ENCODE peak calls at places on chromosome 21, in ten cellular contexts. T is A549, F is aorta, I is uterus, V is AG04450, D is colonic mucosa, J is body of pancreas, H is pancreas, Q is tibial artery, M is left lung. G is an unnamed sample.

GRCh38 chr21:24045775-24046215 is 1561.5 kb downstream of the MRPL39 start:
- DNase-seq in T (peak), F (peak), I (peak), V (peak), D (peak), J (peak), H (peak), Q (peak), M (peak), G (peak)

GRCh38 chr21:25313891-25314646 is 293.2 kb downstream of the MRPL39 start:
- DNase-seq in T (no peak), F (no peak), I (no peak), V (peak), D (no peak), J (no peak), H (no peak), Q (no peak), M (no peak), G (no peak)

GRCh38 chr21:14070968-14071367 is 139.8 kb downstream of the LIPI start:
- DNase-seq in T (no peak), F (no peak), I (no peak), V (no peak), D (no peak), J (no peak), H (no peak), Q (peak), M (no peak), G (no peak)

GRCh38 chr21:35399002-35399401 is 349.9 kb upstream of the RUNX1 start:
- DNase-seq in T (no peak), F (no peak), I (no peak), V (no peak), D (no peak), J (no peak), H (no peak), Q (no peak), M (no peak), G (no peak)

GRCh38 chr21:32256226-32256625 is 22.6 kb downstream of the MIS18A start:
- DNase-seq in T (no peak), F (no peak), I (no peak), V (no peak), D (no peak), J (no peak), H (no peak), Q (no peak), M (no peak), G (no peak)

GRCh38 chr21:33931799-33932390 is 16.3 kb upstream of the ATP5PO start:
- DNase-seq in T (no peak), F (no peak), I (no peak), V (no peak), D (no peak), J (no peak), H (no peak), Q (no peak), M (no peak), G (peak)

GRCh38 chr21:32562426-32562825 is 22.9 kb downstream of the TCP10L start:
- DNase-seq in T (no peak), F (peak), I (peak), V (no peak), D (no peak), J (peak), H (no peak), Q (no peak), M (no peak), G (no peak)

GRCh38 chr21:34534522-34534921 is 22.5 kb upstream of the KCNE1 start:
- DNase-seq in T (no peak), F (no peak), I (no peak), V (no peak), D (no peak), J (no peak), H (no peak), Q (no peak), M (no peak), G (no peak)

GRCh38 chr21:34889537-34890257 is 159.4 kb downstream of the RUNX1 start:
- DNase-seq in T (peak), F (peak), I (peak), V (no peak), D (peak), J (peak), H (peak), Q (peak), M (peak), G (peak)

GRCh38 chr21:30408782-30409494 is 13.1 kb downstream of the KRTAP13-1 start:
- DNase-seq in T (peak), F (no peak), I (no peak), V (no peak), D (peak), J (peak), H (peak), Q (no peak), M (peak), G (peak)

GRCh38 chr21:31180256-31181088 is 142.2 kb upstream of the KRTAP19-8 start:
- DNase-seq in T (peak), F (no peak), I (no peak), V (no peak), D (no peak), J (peak), H (no peak), Q (no peak), M (no peak), G (peak)

GRCh38 chr21:35506352-35506751 is 457.2 kb upstream of the RUNX1 start:
- DNase-seq in T (no peak), F (no peak), I (no peak), V (no peak), D (no peak), J (peak), H (no peak), Q (no peak), M (no peak), G (no peak)

GRCh38 chr21:26961704-26962103 is 5.2 kb downstream of the ADAMTS5 start:
- DNase-seq in T (no peak), F (no peak), I (peak), V (no peak), D (peak), J (peak), H (no peak), Q (no peak), M (no peak), G (no peak)

GRCh38 chr21:23837564-23837963 is 1769.7 kb downstream of the MRPL39 start:
- DNase-seq in T (no peak), F (no peak), I (no peak), V (no peak), D (no peak), J (no peak), H (no peak), Q (no peak), M (no peak), G (no peak)

GRCh38 chr21:26140185-26140584 is 30.4 kb downstream of the APP start:
- DNase-seq in T (peak), F (peak), I (peak), V (peak), D (peak), J (peak), H (no peak), Q (peak), M (peak), G (no peak)

GRCh38 chr21:28068455-28069358 is 924.0 kb downstream of the LTN1 start:
- DNase-seq in T (peak), F (no peak), I (no peak), V (no peak), D (no peak), J (no peak), H (no peak), Q (no peak), M (no peak), G (no peak)

GRCh38 chr21:45570826-45571601 is 28.8 kb upstream of the SLC19A1 start:
- DNase-seq in T (no peak), F (no peak), I (peak), V (no peak), D (no peak), J (no peak), H (no peak), Q (peak), M (no peak), G (no peak)

GRCh38 chr21:33157303-33157702 is 72.4 kb upstream of the IFNAR2 start:
- DNase-seq in T (no peak), F (no peak), I (no peak), V (no peak), D (no peak), J (no peak), H (no peak), Q (no peak), M (no peak), G (peak)

GRCh38 chr21:18493420-18493819 is 89.8 kb upstream of the TMPRSS15 start:
- DNase-seq in T (no peak), F (no peak), I (no peak), V (no peak), D (no peak), J (no peak), H (no peak), Q (no peak), M (no peak), G (no peak)

DNA sequence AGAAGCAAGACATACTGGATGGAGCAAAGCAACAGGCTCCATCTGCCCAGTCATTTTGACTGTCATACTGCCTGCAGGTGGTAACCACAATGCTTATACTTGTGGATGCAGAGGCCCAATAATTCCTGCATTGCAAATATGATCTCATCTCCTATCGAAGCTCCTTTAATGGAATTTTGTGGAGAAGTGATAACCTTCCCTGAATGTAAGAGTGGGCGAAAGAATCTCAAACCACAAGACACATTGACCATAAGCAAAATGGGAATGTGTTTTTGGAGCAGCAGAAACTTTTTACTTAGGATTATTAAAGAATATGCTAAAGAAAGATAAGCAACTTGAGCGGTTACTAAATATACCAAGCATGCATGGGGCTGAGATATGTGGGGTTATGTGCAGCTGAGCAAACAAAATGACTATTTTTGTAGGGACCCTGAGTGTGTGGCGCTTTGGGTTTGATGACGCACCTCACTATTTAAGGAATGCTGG is 77.4 kb upstream of the BACH1 start:
- DNase-seq in T (no peak), F (no peak), I (no peak), V (peak), D (no peak), J (peak), H (peak), Q (no peak), M (no peak), G (no peak)
- H3K27ac ChIP-seq in T (no peak), F (no peak), I (no peak), V (peak), D (no peak), J (peak), H (no peak), Q (no peak), M (no peak), G (no peak)

GRCh38 chr21:43734131-43734634 is 15.3 kb downstream of the PDXK start:
- DNase-seq in T (no peak), F (peak), I (no peak), V (no peak), D (peak), J (peak), H (peak), Q (no peak), M (no peak), G (no peak)

GRCh38 chr21:43736224-43736883 is 17.4 kb downstream of the PDXK start:
- DNase-seq in T (no peak), F (no peak), I (no peak), V (no peak), D (no peak), J (no peak), H (no peak), Q (no peak), M (no peak), G (no peak)

GRCh38 chr21:43735236-43736091 is 16.5 kb downstream of the PDXK start:
- DNase-seq in T (no peak), F (peak), I (no peak), V (no peak), D (no peak), J (no peak), H (no peak), Q (no peak), M (peak), G (no peak)

GRCh38 chr21:43733529-43734071 is 14.7 kb downstream of the PDXK start:
- DNase-seq in T (no peak), F (peak), I (no peak), V (no peak), D (peak), J (no peak), H (no peak), Q (no peak), M (peak), G (no peak)

DNA sequence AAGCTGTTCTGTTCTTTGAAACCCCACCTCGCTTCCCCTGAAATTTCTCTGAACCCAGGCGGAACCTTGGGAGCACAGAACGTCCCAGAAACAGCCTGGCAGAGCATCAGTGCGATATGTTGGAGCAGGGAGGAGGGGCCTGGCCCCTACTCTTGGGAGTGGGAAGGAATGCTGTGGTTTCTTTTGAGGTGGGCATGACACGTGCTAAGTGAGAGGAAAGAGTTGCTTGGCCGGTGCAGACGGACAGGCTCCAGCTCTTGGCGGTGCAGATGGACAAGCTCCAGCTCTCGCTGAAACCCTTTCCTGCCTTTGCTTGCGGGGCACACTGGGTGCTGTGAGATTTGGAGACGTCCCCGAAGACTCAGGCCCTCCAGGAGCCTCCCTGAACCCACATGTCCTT is 15.9 kb downstream of the PDXK start:
- DNase-seq in T (no peak), F (peak), I (no peak), V (no peak), D (no peak), J (no peak), H (no peak), Q (no peak), M (peak), G (no peak)
- H3K27ac ChIP-seq in T (peak), F (peak), I (no peak), V (peak), D (peak), J (peak), H (no peak), Q (peak), M (peak), G (no peak)

DNA sequence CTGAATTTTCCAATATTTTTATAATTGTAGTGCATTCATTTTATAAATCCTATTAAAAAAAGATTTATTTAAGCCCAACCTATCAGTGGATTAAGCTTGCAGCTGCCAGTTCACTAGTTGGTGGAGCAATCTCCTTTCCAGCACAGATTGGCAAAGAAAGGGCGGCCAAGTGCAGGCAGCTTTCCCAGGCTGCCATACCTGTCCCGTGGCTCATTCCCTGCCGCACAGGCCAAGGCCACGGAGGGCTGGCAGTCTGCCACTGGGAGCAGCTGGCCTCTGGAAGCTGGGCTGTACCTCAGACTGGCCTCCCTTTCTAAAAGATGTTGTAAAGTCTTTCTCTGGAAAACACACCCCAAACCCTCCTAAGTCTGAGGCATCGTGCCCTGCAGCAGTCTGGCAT is 74.2 kb downstream of the SIM2 start:
- DNase-seq in T (peak), F (peak), I (peak), V (peak), D (peak), J (peak), H (peak), Q (peak), M (peak), G (no peak)
- H3K27ac ChIP-seq in T (peak), F (no peak), I (no peak), V (peak), D (no peak), J (peak), H (no peak), Q (no peak), M (no peak), G (no peak)

DNA sequence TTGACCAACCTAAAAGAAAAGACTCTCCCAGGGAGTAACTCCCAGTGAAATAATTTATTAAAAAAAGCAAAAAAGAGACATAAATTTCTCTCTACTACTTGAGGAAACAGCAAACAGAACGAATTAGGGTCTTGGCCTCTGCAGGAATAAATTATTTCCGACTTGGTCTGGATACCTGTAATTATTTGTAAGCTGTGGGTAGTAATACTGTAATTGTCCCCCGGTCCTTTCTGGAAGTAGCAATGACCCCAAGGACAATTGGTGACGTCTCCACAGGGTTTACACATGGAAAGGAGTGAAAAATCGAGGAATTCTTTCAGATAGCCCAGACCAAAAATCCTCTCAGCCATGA is 3.7 kb upstream of the SIM2 start:
- DNase-seq in T (no peak), F (no peak), I (no peak), V (no peak), D (no peak), J (no peak), H (no peak), Q (no peak), M (no peak), G (no peak)
- H3K27ac ChIP-seq in T (no peak), F (no peak), I (no peak), V (no peak), D (no peak), J (no peak), H (no peak), Q (no peak), M (no peak), G (no peak)

DNA sequence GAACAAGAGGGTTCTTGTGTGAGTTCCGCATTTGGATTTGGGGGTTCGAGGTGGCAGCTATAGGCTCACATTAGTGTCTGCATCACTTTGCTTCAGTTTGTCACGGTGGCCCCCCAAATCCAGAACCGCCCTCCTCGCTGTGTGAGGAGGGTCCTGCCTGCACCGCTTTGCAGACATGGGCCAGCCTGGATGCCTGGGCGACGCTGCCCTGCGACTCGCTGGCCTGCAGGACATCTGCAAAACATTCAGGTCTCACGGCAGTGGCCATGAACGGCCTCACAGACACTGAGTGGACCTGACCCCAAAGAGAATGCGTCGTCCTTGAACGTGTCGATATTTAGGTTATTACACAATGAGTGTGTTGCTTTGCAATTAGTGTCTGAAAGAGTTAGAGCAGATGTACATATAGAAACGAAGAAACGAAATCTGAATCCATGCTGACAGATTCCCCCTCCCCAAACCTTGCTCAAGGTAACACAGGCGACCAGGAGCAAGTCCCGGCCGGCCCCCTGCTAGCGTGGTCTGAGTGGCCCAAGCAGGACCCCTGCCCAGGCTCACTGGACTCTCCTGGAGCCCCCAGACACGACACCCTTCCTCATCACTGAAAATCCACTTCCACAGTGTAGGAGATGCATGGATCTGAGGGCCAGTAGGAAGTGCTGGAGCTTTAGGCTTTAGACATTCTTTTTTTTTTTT is 20.4 kb downstream of the PDE9A start:
- DNase-seq in T (no peak), F (no peak), I (no peak), V (no peak), D (no peak), J (no peak), H (no peak), Q (no peak), M (no peak), G (no peak)
- H3K27ac ChIP-seq in T (no peak), F (no peak), I (peak), V (no peak), D (no peak), J (no peak), H (no peak), Q (no peak), M (no peak), G (no peak)